ENCODE peak calls at places on chromosomes 12 and 14, in four cellular contexts. A is activated CD4-positive, alpha-beta T cell treated with anti-CD3 and anti-CD28 coated beads for 24 hours; T is progenitor cell of endocrine pancreas; N is tibial artery. P is an unnamed sample.

GRCh38 chr12:28222959-28223662 is 32.9 kb downstream of the CCDC91 start:
- DNase-seq in A (no peak), T (no peak), N (no peak), P (no peak)

GRCh38 chr12:85188609-85189008 is 91.4 kb upstream of the ALX1 start:
- DNase-seq in A (no peak), T (no peak), N (no peak), P (no peak)

GRCh38 chr14:57933363-57933762 is 67.5 kb upstream of the SLC35F4 start:
- DNase-seq in A (no peak), T (no peak), N (no peak), P (no peak)

GRCh38 chr12:131828671-131829350 is 618 bp downstream of the MMP17 start:
- DNase-seq in A (no peak), T (no peak), N (no peak), P (no peak)

GRCh38 chr14:74085047-74085637 is 386 bp downstream of the LIN52 start:
- DNase-seq in A (peak), T (peak), N (no peak), P (peak)

GRCh38 chr12:131950182-131950913 is 606 bp downstream of the EP400 start:
- DNase-seq in A (no peak), T (peak), N (no peak), P (peak)

GRCh38 chr12:47989666-47990065 is 14.6 kb downstream of the COL2A1 start:
- DNase-seq in A (no peak), T (no peak), N (no peak), P (no peak)

GRCh38 chr14:52918486-52918885 is 32.4 kb downstream of the FERMT2 start:
- DNase-seq in A (peak), T (no peak), N (no peak), P (no peak)

GRCh38 chr14:50399251-50400032 is 2.8 kb upstream of the CDKL1 start:
- DNase-seq in A (no peak), T (no peak), N (peak), P (no peak)

GRCh38 chr14:71588028-71588427 is 344.2 kb upstream of the RGS6 start:
- DNase-seq in A (no peak), T (no peak), N (no peak), P (no peak)

GRCh38 chr14:47665337-47666134 is 9.9 kb downstream of the MDGA2 start:
- DNase-seq in A (no peak), T (no peak), N (no peak), P (no peak)

GRCh38 chr12:71581206-71581605 is 82.4 kb downstream of the ZFC3H1 start:
- DNase-seq in A (no peak), T (no peak), N (no peak), P (no peak)

GRCh38 chr12:129351481-129351880 is 498.2 kb downstream of the GLT1D1 start:
- DNase-seq in A (no peak), T (no peak), N (no peak), P (no peak)

GRCh38 chr14:61462566-61463195 is 141.3 kb downstream of the PRKCH start:
- DNase-seq in A (no peak), T (no peak), N (no peak), P (no peak)

GRCh38 chr14:104576607-104577332 is 2.8 kb upstream of the C14orf180 start:
- DNase-seq in A (no peak), T (no peak), N (no peak), P (no peak)